ENCODE peak calls at places on chromosomes 11 and 22, in six cellular contexts. K is GM12891; N is Calu3; H is activated CD8-positive, alpha-beta T cell treated with anti-CD3 and anti-CD28 coated beads for 36 hours; O is stimulated activated naive CD8-positive, alpha-beta T cell treated with anti-CD3 and anti-CD28 coated beads, Interleukin-15, amount 100 ng/mL, for 72 hours; T is globus pallidus. Y is an unnamed sample.

GRCh38 chr11:64340671-64341335 is 799 bp downstream of the CCDC88B start:
- DNase-seq in K (no peak), N (no peak), H (peak; percentile 93), O (peak; percentile 80), T (no peak), Y (peak; percentile 72)

GRCh38 chr11:134853972-134854371 is 441.9 kb upstream of the B3GAT1 start:
- DNase-seq in K (no peak), N (no peak), H (no peak), O (no peak), T (no peak), Y (no peak)

GRCh38 chr22:43827926-43828710 is 16.0 kb upstream of the EFCAB6 start:
- DNase-seq in K (peak; percentile 5), N (no peak), H (no peak), O (no peak), T (no peak), Y (no peak)

GRCh38 chr11:66015936-66016792 is 4.4 kb downstream of the CST6 start:
- DNase-seq in K (no peak), N (no peak), H (no peak), O (no peak), T (no peak), Y (no peak)

GRCh38 chr22:50601669-50602337 is 1.2 kb downstream of the MAPK8IP2 start:
- DNase-seq in K (no peak), N (no peak), H (no peak), O (no peak), T (no peak), Y (no peak)

GRCh38 chr11:128764617-128765095 is 70.8 kb downstream of the FLI1 start:
- DNase-seq in K (no peak), N (no peak), H (no peak), O (no peak), T (no peak), Y (no peak)

GRCh38 chr11:64870176-64870892 is 8.1 kb downstream of the EHD1 start:
- DNase-seq in K (no peak), N (no peak), H (no peak), O (no peak), T (no peak), Y (no peak)

GRCh38 chr11:13114566-13115465 is 105.7 kb downstream of the RASSF10 start:
- DNase-seq in K (no peak), N (peak; percentile 59), H (peak; percentile 17), O (no peak), T (no peak), Y (no peak)

GRCh38 chr11:75924966-75925784 is 110.2 kb downstream of the UVRAG start:
- DNase-seq in K (no peak), N (no peak), H (no peak), O (no peak), T (peak; percentile 70), Y (no peak)

GRCh38 chr11:17277024-17277584 is 565 bp downstream of the NUCB2 start:
- DNase-seq in K (peak; percentile 22), N (no peak), H (peak; percentile 59), O (no peak), T (peak; percentile 37), Y (peak; percentile 21)

GRCh38 chr11:11022126-11022730 is 164.4 kb upstream of the ZBED5 start:
- DNase-seq in K (no peak), N (peak; percentile 29), H (peak; percentile 34), O (no peak), T (peak; percentile 20), Y (no peak)

GRCh38 chr11:68214173-68215086 is 1.3 kb upstream of the KMT5B start:
- DNase-seq in K (no peak), N (no peak), H (peak; percentile 23), O (peak; percentile 32), T (no peak), Y (no peak)

GRCh38 chr11:35675901-35676610 is 13.5 kb downstream of the TRIM44 start:
- DNase-seq in K (no peak), N (no peak), H (no peak), O (no peak), T (no peak), Y (no peak)

GRCh38 chr11:15493921-15494630 is 379.4 kb downstream of the INSC start:
- DNase-seq in K (no peak), N (peak; percentile 20), H (no peak), O (no peak), T (no peak), Y (no peak)

GRCh38 chr22:32509045-32509444 is 34.4 kb downstream of the FBXO7 start:
- DNase-seq in K (no peak), N (no peak), H (no peak), O (no peak), T (peak; percentile 85), Y (no peak)

GRCh38 chr11:47797633-47798032 is 30.5 kb upstream of the FNBP4 start:
- DNase-seq in K (no peak), N (no peak), H (peak; percentile 85), O (peak; percentile 65), T (no peak), Y (peak; percentile 9)

GRCh38 chr22:23509571-23510302 is 70.4 kb downstream of the IGLL1 start:
- DNase-seq in K (no peak), N (no peak), H (no peak), O (no peak), T (no peak), Y (no peak)

GRCh38 chr11:66070604-66071325 is 693 bp downstream of the PACS1 start:
- DNase-seq in K (no peak), N (peak; percentile 30), H (peak; percentile 35), O (peak; percentile 33), T (no peak), Y (no peak)

Y was measured in activated T-helper 1 cell treated with anti-CD3 and anti-CD28 coated beads, Interleukin-12 subunit alpha, Interleukin-12 subunit beta, Interleukin-2, Interleukin-4 antibody, amounts not matched to agents 30 ng/mL and 10 ng/mL and 1 ng/mL, durations not matched to agents 14 hours and 24 hours and 36 hours.